ENCODE peak calls at places on chromosomes 4 and X, in four cellular contexts. M is lung, H is colonic mucosa, I is psoas muscle. Q is an unnamed sample. For H3K4me1, the result is how much of the 10 kb centered on the place peaks cover.

GRCh38 chr4:2388430-2389182 is 29.8 kb downstream of the ZFYVE28 start:
- DNase-seq in I (no peak), M (no peak), H (no peak), Q (no peak)

GRCh38 chrX:65668362-65669310 is 1.2 kb downstream of the MSN start:
- DNase-seq in H (peak), I (peak), M (peak), Q (peak)

GRCh38 chrX:136196691-136197155 is 49.4 kb downstream of the FHL1 start:
- DNase-seq in H (no peak), M (no peak), I (no peak), Q (no peak)

GRCh38 chr4:153387981-153388380 is 43.5 kb downstream of the MND1 start:
- DNase-seq in I (no peak), M (no peak), H (no peak), Q (no peak)

GRCh38 chr4:144355809-144356757 is 215.6 kb upstream of the GYPA start:
- DNase-seq in H (peak), M (no peak), I (no peak), Q (no peak)

GRCh38 chr4:113555868-113556267 is 205.7 kb downstream of the CAMK2D start:
- DNase-seq in H (peak), I (no peak), M (peak), Q (no peak)

GRCh38 chr4:109947457-109947856 is 34.8 kb downstream of the EGF start:
- DNase-seq in H (no peak), I (no peak), M (no peak), Q (no peak)

GRCh38 chr4:164116286-164116685 is 621.8 kb downstream of the TMA16 start:
- DNase-seq in M (no peak), I (no peak), H (no peak), Q (no peak)

GRCh38 chrX:71627588-71628404 is 9.5 kb upstream of the CXCR3 start:
- DNase-seq in I (no peak), H (no peak), M (no peak), Q (no peak)

GRCh38 chr4:3041192-3042142 is 32.9 kb downstream of the HTT-AS start:
- DNase-seq in H (peak), M (peak), I (peak), Q (no peak)

GRCh38 chr4:111323496-111323895 is 700.6 kb upstream of the PITX2 start:
- DNase-seq in H (no peak), M (no peak), I (no peak), Q (no peak)

GRCh38 chr4:176185068-176185467 is 10.3 kb downstream of the SPATA4 start:
- DNase-seq in H (no peak), I (no peak), M (no peak), Q (no peak)

GRCh38 chr4:82201805-82202636 is 171.8 kb downstream of the HNRNPD start:
- DNase-seq in I (no peak), M (no peak), H (peak), Q (no peak)

GRCh38 chrX:68365356-68365755 is 67.9 kb downstream of the OPHN1 start:
- DNase-seq in H (no peak), I (no peak), M (no peak), Q (no peak)

GRCh38 chr4:4969298-4969697 is 50.0 kb downstream of the CYTL1 start:
- DNase-seq in M (no peak), H (peak), I (peak), Q (no peak)

DNA sequence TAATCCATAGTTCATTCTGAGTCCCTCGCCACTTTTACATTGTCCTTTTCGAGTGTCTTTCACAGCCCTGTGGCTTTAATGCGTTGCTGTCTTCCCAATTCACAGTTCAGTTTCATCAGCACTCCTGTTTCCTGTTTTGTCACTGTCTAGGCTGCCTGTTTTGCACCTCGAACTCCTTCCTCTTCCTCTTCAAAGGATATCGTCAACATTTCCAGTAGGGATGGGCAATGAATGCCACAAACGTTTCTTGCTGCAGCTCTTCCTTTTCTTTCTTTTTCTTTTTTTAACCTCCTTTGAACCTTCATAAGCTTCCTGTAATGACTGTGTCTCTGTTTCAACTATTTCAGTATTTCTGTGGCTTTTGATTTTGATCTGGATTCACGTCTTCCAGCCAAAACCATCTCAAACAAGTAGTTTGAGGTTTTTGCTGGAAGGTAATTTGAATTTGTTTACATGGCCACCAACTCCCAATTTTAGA is 105.4 kb downstream of the ANXA3 start:
- DNase-seq in H (no peak), M (no peak), I (no peak), Q (no peak)
- H3K4me1 ChIP-seq in H (under half), M (under half), I (under half), Q (under half)

GRCh38 chrX:139850968-139851367 is 81.9 kb downstream of the ATP11C start:
- DNase-seq in I (no peak), M (no peak), H (no peak), Q (no peak)

DNA sequence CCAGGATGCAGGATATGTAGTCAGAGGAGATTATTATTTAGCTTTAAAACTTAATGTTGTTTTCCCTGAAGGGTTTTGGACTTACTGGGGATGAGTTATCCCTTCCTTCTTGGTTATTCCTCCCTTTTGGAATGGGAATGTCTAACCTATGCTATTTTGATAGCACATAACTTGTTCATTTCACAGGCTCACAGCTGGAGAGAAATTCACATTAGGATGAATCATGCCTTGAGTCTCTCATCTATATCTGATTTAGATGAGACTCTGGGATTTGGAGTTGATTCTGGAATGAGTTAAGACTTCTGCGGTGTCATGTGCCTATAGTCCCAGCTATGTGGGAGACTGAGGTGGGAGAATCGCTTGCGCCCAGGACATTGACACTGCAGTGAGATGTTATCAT is 81.1 kb downstream of the ATP11C start:
- DNase-seq in I (no peak), M (no peak), H (no peak), Q (no peak)
- H3K27ac ChIP-seq in I (no peak), M (no peak), H (no peak), Q (no peak)

GRCh38 chr4:98625399-98625798 is 33.0 kb downstream of the TSPAN5 start:
- DNase-seq in H (no peak), M (no peak), I (no peak), Q (no peak)

GRCh38 chr4:98625920-98626319 is 32.5 kb downstream of the TSPAN5 start:
- DNase-seq in I (no peak), M (no peak), H (no peak), Q (no peak)

GRCh38 chr4:98627883-98628282 is 30.5 kb downstream of the TSPAN5 start:
- DNase-seq in I (no peak), M (no peak), H (no peak), Q (no peak)

GRCh38 chr4:98626350-98626749 is 32.1 kb downstream of the TSPAN5 start:
- DNase-seq in H (no peak), I (no peak), M (no peak), Q (peak)

DNA sequence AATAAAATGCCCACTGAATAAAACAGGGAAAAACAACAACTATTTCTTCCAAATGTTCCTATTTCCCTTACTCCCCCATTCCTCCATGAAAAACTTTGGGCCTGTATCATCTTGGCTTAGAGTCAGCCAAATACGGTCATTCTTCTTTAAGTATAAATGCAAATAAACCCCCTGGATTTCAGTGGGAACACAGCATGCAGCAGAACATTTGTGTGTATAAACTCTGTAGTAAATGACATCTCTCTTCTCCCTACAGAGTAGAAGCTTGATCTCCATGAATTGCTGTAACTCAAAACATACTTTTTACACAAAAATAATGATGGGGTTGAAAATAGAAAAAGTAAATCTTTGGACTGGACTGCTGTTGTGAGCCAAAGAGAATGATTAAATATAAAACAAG is 30.9 kb downstream of the TSPAN5 start:
- DNase-seq in H (no peak), M (no peak), I (no peak), Q (no peak)
- H3K4me1 ChIP-seq in H (under half), M (under half), I (under half), Q (half or more)

GRCh38 chr4:88661724-88662123 is 35.9 kb downstream of the NAP1L5 start:
- DNase-seq in I (no peak), H (no peak), M (no peak), Q (no peak)
- H3K27ac ChIP-seq in I (no peak), H (no peak), M (no peak), Q (peak)

GRCh38 chrX:981791-982626 is 230.4 kb downstream of the CRLF2 start:
- DNase-seq in I (no peak), H (no peak), M (no peak), Q (peak)
- H3K4me1 ChIP-seq in I (under half), H (under half), M (under half), Q (under half)

DNA sequence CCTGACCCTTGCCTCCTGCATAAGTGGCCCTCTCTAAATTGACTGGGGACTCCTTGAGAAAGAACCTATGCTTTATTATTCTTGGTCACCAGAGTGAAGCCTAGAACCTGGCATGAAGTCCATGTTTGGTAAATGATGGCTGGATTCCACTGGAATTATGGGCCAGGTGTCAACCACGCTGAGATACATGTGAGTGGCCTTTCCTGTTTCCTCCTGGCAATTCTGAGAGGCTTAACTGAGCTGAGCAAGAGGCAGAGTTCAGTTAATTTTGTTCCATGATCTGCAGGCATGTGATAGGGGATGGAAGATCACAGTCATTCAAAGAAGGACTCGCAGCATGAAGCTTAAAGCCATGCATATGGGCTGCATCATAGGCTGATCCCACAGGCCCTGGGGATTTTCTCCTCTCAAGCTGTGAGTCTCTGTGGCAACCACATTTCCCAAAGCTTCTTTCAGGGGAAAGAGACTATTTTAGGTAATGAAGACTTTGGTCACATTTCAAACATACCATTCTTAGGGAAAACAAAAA is 69.4 kb upstream of the CLNK start:
- DNase-seq in I (no peak), M (no peak), H (no peak), Q (no peak)
- H3K27ac ChIP-seq in I (no peak), M (no peak), H (no peak), Q (no peak)

GRCh38 chrX:40094041-40094899 is 3.5 kb downstream of the BCOR start:
- DNase-seq in I (peak), M (no peak), H (peak), Q (no peak)

GRCh38 chrX:40096395-40097091 is 1.2 kb downstream of the BCOR start:
- DNase-seq in M (no peak), I (peak), H (peak), Q (no peak)

GRCh38 chrX:40093586-40093985 is 4.2 kb downstream of the BCOR start:
- DNase-seq in H (no peak), M (no peak), I (no peak), Q (no peak)

GRCh38 chrX:40095588-40096394 is 2.0 kb downstream of the BCOR start:
- DNase-seq in I (no peak), H (no peak), M (no peak), Q (no peak)

DNA sequence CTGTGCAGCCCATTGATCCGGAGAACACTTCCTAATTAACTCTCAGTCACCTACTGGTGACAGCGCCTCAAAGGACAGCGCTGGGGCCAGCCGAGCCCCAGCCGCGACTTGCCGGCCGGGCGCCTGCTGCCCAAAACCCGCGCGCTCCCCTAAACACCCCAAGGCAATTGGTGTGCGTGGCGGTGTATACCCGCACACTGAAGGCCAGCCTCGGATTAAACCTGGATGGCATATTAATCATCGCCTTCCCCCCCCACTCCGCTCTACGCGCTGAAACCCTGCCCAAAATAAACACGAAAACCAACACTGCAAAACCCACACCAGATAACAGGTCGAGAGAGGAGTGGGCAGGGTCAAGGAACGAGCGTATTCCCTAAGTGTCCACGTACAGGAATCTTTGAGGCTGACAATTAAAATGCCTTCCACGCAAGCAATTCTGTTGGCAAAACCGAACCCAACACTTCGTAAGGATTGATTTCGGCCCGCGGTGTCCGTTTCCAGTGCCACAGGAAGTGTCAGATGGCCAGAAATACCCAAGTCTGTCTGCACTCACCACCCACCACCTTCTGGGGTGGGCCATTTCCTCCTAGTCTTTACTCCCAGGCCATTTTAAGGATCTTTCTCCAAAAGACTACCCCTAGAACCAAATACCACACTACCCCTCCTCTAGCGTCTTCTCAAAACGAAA is 2.7 kb downstream of the BCOR start:
- DNase-seq in M (no peak), H (no peak), I (no peak), Q (no peak)
- H3K4me1 ChIP-seq in M (under half), H (under half), I (under half), Q (under half)

DNA sequence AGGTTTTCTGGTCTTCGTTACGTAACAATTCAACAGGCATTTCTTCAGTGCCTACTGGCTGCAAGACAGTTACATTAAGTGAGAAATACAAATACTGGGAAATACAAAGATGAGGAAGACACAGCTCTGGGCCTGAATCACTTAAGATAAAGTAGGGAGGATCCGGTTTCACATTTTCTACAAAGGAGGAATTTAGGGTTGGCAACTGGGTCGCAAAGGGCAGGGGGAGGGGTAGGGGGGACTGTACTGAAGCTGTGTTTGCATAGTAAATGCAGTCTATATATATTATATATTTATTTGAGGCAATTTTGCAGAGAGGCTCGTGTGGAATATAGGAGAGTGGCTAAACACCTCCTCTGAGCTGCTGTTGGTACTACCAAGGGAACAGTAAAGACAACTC is 107.4 kb downstream of the MAML3 start:
- DNase-seq in H (no peak), I (no peak), M (no peak), Q (no peak)
- H3K27ac ChIP-seq in H (no peak), I (peak), M (no peak), Q (no peak)

GRCh38 chrX:124229374-124229773 is 103.1 kb upstream of the TEX13D start:
- DNase-seq in H (no peak), M (no peak), I (no peak), Q (no peak)
- H3K4me1 ChIP-seq in H (under half), M (under half), I (under half), Q (under half)

DNA sequence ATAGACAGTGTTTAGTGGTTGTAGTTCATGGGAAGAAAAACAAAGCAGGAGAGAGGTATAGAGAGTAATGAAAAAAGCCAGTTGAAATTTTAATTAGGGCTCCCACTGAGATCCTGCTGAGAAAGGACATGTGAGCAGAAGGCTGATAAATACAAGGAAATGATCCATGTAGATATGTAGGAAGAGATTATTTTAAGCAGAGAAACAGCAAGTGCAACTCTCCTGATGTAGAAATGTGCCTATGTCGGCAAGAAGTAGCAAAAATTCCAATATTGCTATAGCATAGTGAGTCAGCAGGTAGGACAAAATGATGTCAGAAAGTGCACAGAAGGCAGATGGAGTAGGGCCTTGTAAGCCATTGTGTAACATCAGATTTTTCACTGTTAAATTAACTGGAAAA is 1027.3 kb downstream of the PCDH18 start:
- DNase-seq in M (no peak), H (no peak), I (no peak), Q (no peak)
- H3K27ac ChIP-seq in M (no peak), H (no peak), I (no peak), Q (no peak)

Q was measured in RWPE2.